ENCODE peak calls at places on chromosomes 1 and 21, in seven cellular contexts. V is fibroblast of mammary gland, T is cardiac fibroblast, M is Panc1, Y is esophagus squamous epithelium, L is Peyer's patch, X is fibroblast of lung. E is an unnamed sample.

GRCh38 chr21:18369115-18369514 is 34.5 kb downstream of the TMPRSS15 start:
- DNase-seq in T (no peak), V (peak; percentile 16), M (no peak), Y (no peak), L (no peak), X (peak; percentile 1), E (peak; percentile 1)

GRCh38 chr21:31654340-31654739 is 5.2 kb upstream of the SOD1 start:
- DNase-seq in Y (no peak), T (no peak), V (no peak), X (no peak), M (no peak), L (no peak), E (no peak)

GRCh38 chr1:218366322-218367052 is 21.4 kb downstream of the TGFB2 start:
- DNase-seq in V (no peak), L (no peak), Y (no peak), M (no peak), T (peak; percentile 42), X (peak; percentile 44), E (no peak)

GRCh38 chr1:166843769-166844596 is 4.7 kb downstream of the POGK start:
- DNase-seq in L (no peak), M (no peak), Y (no peak), T (no peak), V (peak; percentile 30), X (peak; percentile 13), E (no peak)

GRCh38 chr1:171984850-171985485 is 143.7 kb downstream of the DNM3 start:
- DNase-seq in X (peak; percentile 40), Y (no peak), V (peak; percentile 52), T (peak; percentile 55), M (no peak), L (peak; percentile 54), E (peak; percentile 49)

GRCh38 chr1:218361298-218362065 is 16.3 kb downstream of the TGFB2 start:
- DNase-seq in Y (no peak), L (no peak), X (peak; percentile 51), M (no peak), T (peak; percentile 81), V (peak; percentile 71), E (peak; percentile 45)

GRCh38 chr21:27425574-27425973 is 458.7 kb upstream of the ADAMTS5 start:
- DNase-seq in V (peak; percentile 76), M (no peak), X (peak; percentile 55), L (no peak), T (peak; percentile 75), Y (no peak), E (no peak)

GRCh38 chr21:32413697-32414578 is 1.4 kb downstream of the EVA1C start:
- DNase-seq in X (peak; percentile 62), M (no peak), Y (no peak), L (no peak), V (peak; percentile 55), T (peak; percentile 36), E (peak; percentile 51)

GRCh38 chr1:206663832-206664652 is 20.7 kb upstream of the MAPKAPK2 start:
- DNase-seq in T (peak; percentile 78), M (peak; percentile 54), V (peak; percentile 75), L (peak; percentile 84), X (peak; percentile 42), Y (no peak), E (peak; percentile 66)

GRCh38 chr1:25064465-25065238 is 134.6 kb upstream of the RUNX3 start:
- DNase-seq in L (no peak), T (no peak), V (no peak), Y (no peak), M (no peak), X (no peak), E (no peak)

GRCh38 chr1:198939286-198939685 is 300.4 kb downstream of the PTPRC start:
- DNase-seq in T (no peak), L (no peak), Y (no peak), X (no peak), V (no peak), M (no peak), E (no peak)

GRCh38 chr21:19565587-19565986 is 1162.0 kb upstream of the TMPRSS15 start:
- DNase-seq in T (no peak), Y (no peak), X (no peak), L (no peak), M (no peak), V (no peak), E (no peak)
- TF ChIP-seq CTCF in T (no peak), Y (no peak), X (no peak), L (no peak), M (no peak), V (no peak), E (no peak)

GRCh38 chr1:10516925-10517676 is 42.4 kb downstream of the PEX14 start:
- DNase-seq in X (no peak), L (no peak), M (no peak), T (no peak), Y (no peak), V (no peak), E (no peak)

GRCh38 chr1:10514490-10515235 is 39.9 kb downstream of the PEX14 start:
- DNase-seq in X (peak; percentile 44), V (peak; percentile 44), L (no peak), Y (no peak), T (peak; percentile 46), M (peak; percentile 67), E (peak; percentile 56)

GRCh38 chr1:10517677-10517982 is 42.9 kb downstream of the PEX14 start:
- DNase-seq in Y (no peak), V (no peak), X (no peak), L (no peak), T (no peak), M (no peak), E (no peak)

GRCh38 chr1:10515627-10516026 is 40.9 kb downstream of the PEX14 start:
- DNase-seq in Y (no peak), V (no peak), X (no peak), M (no peak), L (no peak), T (no peak), E (peak; percentile 58)

GRCh38 chr1:10516244-10516643 is 41.5 kb downstream of the PEX14 start:
- DNase-seq in X (no peak), Y (no peak), M (no peak), V (no peak), T (no peak), L (no peak), E (no peak)
- H3K4me3 ChIP-seq in X (no peak overlapping the region), Y (no peak overlapping the region), M (no peak overlapping the region), V (no peak overlapping the region), T (no peak overlapping the region), L (no peak overlapping the region), E (no peak overlapping the region)

DNA sequence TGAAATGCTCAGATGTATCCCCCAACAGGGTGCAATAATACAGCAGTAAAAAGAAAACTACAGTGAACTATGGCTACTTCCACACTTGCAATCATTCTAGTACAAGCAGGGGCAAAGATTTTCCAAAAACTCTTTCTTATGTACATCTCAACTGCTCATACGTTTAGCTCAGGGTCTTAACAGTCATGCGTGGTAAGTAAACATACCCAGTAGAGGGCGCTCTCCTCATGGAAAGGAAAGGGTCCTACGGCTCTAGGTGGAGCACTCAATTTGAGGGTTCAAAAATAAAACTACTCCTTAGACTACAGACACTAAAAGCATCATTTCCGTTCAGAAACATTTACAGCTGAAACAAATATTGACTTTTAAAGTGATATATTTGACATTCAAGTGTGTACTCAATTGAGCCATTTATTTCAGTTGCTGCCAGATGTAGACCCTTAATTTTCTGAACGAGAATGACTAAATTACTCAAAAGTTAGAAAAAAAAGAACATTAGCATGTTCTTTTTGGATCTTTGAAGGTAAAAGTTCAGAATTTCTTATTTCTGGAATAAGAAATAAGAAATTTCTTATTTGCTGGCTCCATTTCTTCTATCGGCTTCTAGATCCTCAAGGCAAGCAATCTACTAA is 143.4 kb downstream of the KCTD3 start:
- DNase-seq in M (peak; percentile 25), V (peak; percentile 78), L (no peak), Y (no peak), T (peak; percentile 74), X (peak; percentile 41), E (peak; percentile 74)
- TF ChIP-seq CTCF in M (peak; percentile 76), V (peak; percentile 82), L (peak; percentile 23), Y (no peak), T (peak; percentile 56), X (peak; percentile 71), E (peak; percentile 72)

DNA sequence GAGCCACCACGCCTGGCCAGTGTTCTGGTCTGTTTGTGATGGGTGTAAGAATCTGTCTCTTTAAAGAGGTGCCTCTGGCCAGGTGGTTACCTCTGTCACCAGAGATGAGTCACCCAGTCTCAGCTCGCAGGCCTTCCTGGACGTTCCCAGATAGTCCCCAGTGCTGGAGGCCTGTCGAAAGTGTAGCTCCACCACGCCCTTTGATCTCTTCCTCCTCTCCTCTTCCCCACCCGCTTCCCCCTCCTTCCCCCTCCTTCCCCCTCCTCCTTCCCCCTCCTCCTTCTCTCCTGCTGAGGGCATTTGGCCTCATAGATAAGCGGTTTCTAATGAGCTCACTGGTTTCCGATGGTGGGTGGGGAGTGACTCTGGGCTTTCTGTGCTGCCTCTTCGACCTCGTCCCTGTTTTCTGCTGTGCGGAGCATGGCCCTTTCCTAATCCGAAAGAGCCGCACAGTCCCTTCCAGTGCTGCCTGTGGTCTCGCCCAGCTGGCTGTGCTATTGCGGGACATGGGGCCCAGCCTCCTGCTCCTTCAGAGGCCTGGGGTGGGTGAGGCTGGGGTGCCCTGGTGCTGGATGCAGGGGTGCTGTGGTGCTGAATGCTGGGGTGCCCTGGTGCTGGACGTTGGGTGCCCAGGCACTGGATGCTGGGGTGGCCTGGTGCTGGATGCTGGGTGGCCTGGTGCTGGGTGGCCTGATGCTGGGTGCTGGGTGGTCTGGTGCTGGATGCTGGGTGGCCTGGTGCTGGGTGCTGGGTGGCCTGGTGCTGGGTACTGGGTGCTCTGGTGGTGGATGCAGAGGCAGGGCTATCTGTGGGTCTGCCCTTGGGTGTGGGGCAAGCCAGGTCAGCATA is 19.2 kb downstream of the AGPAT3 start:
- DNase-seq in Y (no peak), L (peak; percentile 90), V (no peak), T (no peak), M (no peak), X (peak; percentile 48), E (peak; percentile 59)
- H3K4me3 ChIP-seq in Y (no peak overlapping the region), L (peak overlapping the region; percentile 20), V (no peak overlapping the region), T (no peak overlapping the region), M (no peak overlapping the region), X (no peak overlapping the region), E (no peak overlapping the region)

GRCh38 chr1:174072546-174072945 is 50.4 kb upstream of the RC3H1 start:
- DNase-seq in T (no peak), M (no peak), L (no peak), V (no peak), Y (no peak), X (no peak), E (no peak)

GRCh38 chr1:174070614-174071013 is 48.5 kb upstream of the RC3H1 start:
- DNase-seq in T (no peak), M (no peak), Y (no peak), L (no peak), V (no peak), X (no peak), E (no peak)

GRCh38 chr1:174075245-174075692 is 53.1 kb upstream of the RC3H1 start:
- DNase-seq in T (peak; percentile 15), M (no peak), Y (no peak), X (no peak), V (no peak), L (no peak), E (no peak)

GRCh38 chr1:174077755-174078490 is 55.8 kb upstream of the RC3H1 start:
- DNase-seq in L (no peak), X (peak; percentile 18), T (no peak), M (no peak), V (no peak), Y (no peak), E (no peak)

DNA sequence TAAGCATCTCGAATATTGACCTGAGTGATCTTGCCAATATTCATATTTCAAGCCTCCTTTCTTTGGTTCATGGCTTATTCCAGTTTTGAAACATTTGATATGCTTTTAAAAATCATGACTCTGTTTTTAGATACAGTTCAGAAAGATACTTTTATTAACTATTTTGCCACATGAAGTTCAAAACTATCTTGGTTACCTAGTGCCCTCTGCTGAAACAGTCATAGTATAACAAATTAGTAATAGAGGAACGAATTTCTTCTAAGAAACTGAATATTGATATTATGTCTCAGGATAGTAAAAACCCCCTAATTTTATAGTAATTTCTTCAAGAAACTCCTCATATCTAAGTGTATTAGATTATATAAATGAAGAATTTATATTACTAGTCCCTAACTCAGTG is 52.6 kb upstream of the RC3H1 start:
- DNase-seq in T (peak; percentile 60), X (peak; percentile 30), Y (no peak), V (peak; percentile 60), L (no peak), M (no peak), E (peak; percentile 26)
- TF ChIP-seq CTCF in T (peak; percentile 30), X (no peak), Y (peak; percentile 24), V (peak; percentile 46), L (peak; percentile 41), M (peak; percentile 42), E (peak; percentile 27)

E was measured in epithelial cell of esophagus.